ENCODE peak calls at places on chromosome 12, in five cellular contexts. I is stimulated activated naive B cell treated with anti-CD40 and anti-IgM and Interleukin-4, amounts not matched to agents 10 μg/mL and 1 μg/mL and 100 μg/mL, for 72 hours; Z is amygdala; C is CD8-positive, alpha-beta T cell; X is ACHN. D is an unnamed sample.

GRCh38 chr12:131827961-131828534 is at the start of gene MMP17:
- DNase-seq in Z (no peak), C (no peak), X (peak), I (peak), D (peak)

GRCh38 chr12:49098035-49098451 is 3.4 kb upstream of the DHH start:
- DNase-seq in C (peak), I (peak), X (peak), Z (no peak), D (peak)

GRCh38 chr12:113724703-113725556 is 241.2 kb downstream of the RBM19 start:
- DNase-seq in C (no peak), I (no peak), Z (no peak), X (no peak), D (no peak)

GRCh38 chr12:51848843-51849735 is 571 bp upstream of the FIGNL2 start:
- DNase-seq in Z (no peak), I (no peak), X (peak), C (no peak), D (no peak)

GRCh38 chr12:18221726-18222125 is 39.6 kb upstream of the PIK3C2G start:
- DNase-seq in C (no peak), I (no peak), Z (no peak), X (no peak), D (no peak)

GRCh38 chr12:20376984-20377383 is 8.6 kb downstream of the PDE3A start:
- DNase-seq in Z (no peak), X (peak), I (no peak), C (no peak), D (no peak)

GRCh38 chr12:51197736-51198567 is 19.9 kb downstream of the POU6F1 start:
- DNase-seq in X (no peak), Z (no peak), I (no peak), C (no peak), D (no peak)

GRCh38 chr12:39646963-39647362 is 27.4 kb upstream of the ABCD2 start:
- DNase-seq in I (no peak), Z (no peak), X (no peak), C (no peak), D (no peak)

GRCh38 chr12:94616217-94616729 is 34.1 kb downstream of the TMCC3 start:
- DNase-seq in I (no peak), C (no peak), Z (peak), X (peak), D (no peak)

GRCh38 chr12:71277866-71278265 is 120.1 kb upstream of the TSPAN8 start:
- DNase-seq in X (no peak), Z (no peak), C (no peak), I (no peak), D (no peak)

GRCh38 chr12:104909761-104910160 is 48.3 kb downstream of the SLC41A2 start:
- DNase-seq in Z (no peak), X (no peak), C (no peak), I (no peak), D (no peak)

GRCh38 chr12:8681129-8681902 is 16.5 kb upstream of the RIMKLB start:
- DNase-seq in X (no peak), Z (no peak), C (no peak), I (no peak), D (no peak)

GRCh38 chr12:21637985-21638891 is 19.4 kb downstream of the LDHB start:
- DNase-seq in C (no peak), Z (no peak), X (no peak), I (no peak), D (no peak)

GRCh38 chr12:118035194-118036041 is 18.9 kb downstream of the RFC5 start:
- DNase-seq in C (no peak), X (peak), Z (no peak), I (peak), D (peak)

GRCh38 chr12:2801044-2801783 is 6.4 kb downstream of the FKBP4 start:
- DNase-seq in X (no peak), Z (no peak), C (no peak), I (no peak), D (no peak)

GRCh38 chr12:115818973-115819372 is 458.5 kb downstream of the MED13L start:
- DNase-seq in I (no peak), C (no peak), Z (no peak), X (no peak), D (no peak)

GRCh38 chr12:108400900-108401480 is 61.9 kb upstream of the CMKLR1 start:
- DNase-seq in Z (no peak), X (no peak), I (no peak), C (no peak), D (no peak)

GRCh38 chr12:126069549-126070165 is 1004.4 kb downstream of the AACS start:
- DNase-seq in X (peak), Z (no peak), I (peak), C (peak), D (peak)

GRCh38 chr12:67519824-67520433 is 128.6 kb upstream of the DYRK2 start:
- DNase-seq in I (no peak), C (no peak), Z (no peak), X (no peak), D (no peak)

GRCh38 chr12:132662901-132663755 is 24.0 kb downstream of the POLE start:
- DNase-seq in Z (no peak), I (no peak), C (no peak), X (no peak), D (no peak)

GRCh38 chr12:67415473-67415872 is 146.3 kb downstream of the CAND1 start:
- DNase-seq in C (no peak), I (no peak), Z (no peak), X (peak), D (peak)

GRCh38 chr12:54622463-54623183 is 12.1 kb downstream of the LACRT start:
- DNase-seq in I (no peak), X (peak), C (no peak), Z (no peak), D (no peak)

GRCh38 chr12:54376596-54377468 is 7.7 kb downstream of the ZNF385A start:
- DNase-seq in X (no peak), C (no peak), I (no peak), Z (no peak), D (no peak)

GRCh38 chr12:18462437-18462836 is 201.1 kb downstream of the PIK3C2G start:
- DNase-seq in Z (no peak), C (no peak), X (no peak), I (no peak), D (no peak)

GRCh38 chr12:7374423-7375144 is 69.4 kb downstream of the CD163L1 start:
- DNase-seq in I (no peak), X (peak), Z (no peak), C (no peak), D (peak)

GRCh38 chr12:79935624-79936040 is 735 bp upstream of the PPP1R12A start:
- DNase-seq in X (peak), Z (no peak), I (no peak), C (no peak), D (peak)

GRCh38 chr12:97151481-97151880 is 244.4 kb downstream of the NEDD1 start:
- DNase-seq in C (no peak), X (no peak), Z (no peak), I (no peak), D (no peak)

GRCh38 chr12:32155041-32155440 is 48.4 kb downstream of the BICD1 start:
- DNase-seq in Z (no peak), X (no peak), C (no peak), I (no peak), D (no peak)

GRCh38 chr12:88431245-88431644 is 149.0 kb downstream of the KITLG start:
- DNase-seq in X (no peak), C (no peak), Z (no peak), I (no peak), D (no peak)

GRCh38 chr12:78087363-78087675 is 256.6 kb downstream of the NAV3 start:
- DNase-seq in I (no peak), X (no peak), Z (no peak), C (no peak), D (no peak)

GRCh38 chr12:127060310-127060847 is 1206.6 kb upstream of the TMEM132C start:
- DNase-seq in C (no peak), I (no peak), X (no peak), Z (no peak), D (no peak)

GRCh38 chr12:108850854-108851573 is 6.4 kb downstream of the SSH1 start:
- DNase-seq in C (no peak), Z (no peak), I (peak), X (peak), D (peak)

GRCh38 chr12:127787544-127787943 is 479.4 kb upstream of the TMEM132C start:
- DNase-seq in Z (no peak), I (no peak), X (no peak), C (no peak), D (no peak)

GRCh38 chr12:130242506-130242905 is 80.2 kb downstream of the FZD10 start:
- DNase-seq in C (no peak), I (no peak), Z (no peak), X (no peak), D (no peak)

GRCh38 chr12:107801150-107801549 is 26.6 kb downstream of the ASCL4 start:
- DNase-seq in I (no peak), C (no peak), Z (no peak), X (no peak), D (no peak)

GRCh38 chr12:643478-644292 is 19.6 kb downstream of the NINJ2 start:
- DNase-seq in C (peak), I (no peak), X (no peak), Z (no peak), D (no peak)

D was measured in GM10248.